ENCODE peak calls at places on chromosomes 4 and X, in four cellular contexts. One of them, this sample, is unnamed.

GRCh38 chr4:184262901-184263300 is 45.2 kb upstream of the ENPP6 start:
- DNase-seq in K562: no peak
- DNase-seq in GM12878: no peak
- DNase-seq in A549: no peak
- DNase-seq in this sample: no peak

GRCh38 chrX:6120329-6120728 is 108.3 kb downstream of the NLGN4X start:
- DNase-seq in GM12878: no peak
- DNase-seq in A549: no peak
- DNase-seq in K562: no peak
- DNase-seq in this sample: no peak

GRCh38 chr4:163587867-163588266 is 93.4 kb downstream of the TMA16 start:
- DNase-seq in K562: no peak
- DNase-seq in GM12878: peak; percentile 73
- DNase-seq in A549: no peak
- DNase-seq in this sample: no peak

GRCh38 chrX:102976290-102976689 is 39.2 kb downstream of the RAB40AL start:
- DNase-seq in K562: no peak
- DNase-seq in GM12878: no peak
- DNase-seq in A549: no peak
- DNase-seq in this sample: peak; percentile 68

GRCh38 chr4:150176559-150176958 is 98.3 kb downstream of the DCLK2 start:
- DNase-seq in A549: no peak
- DNase-seq in GM12878: no peak
- DNase-seq in K562: no peak
- DNase-seq in this sample: no peak

GRCh38 chr4:37002625-37003024 is 241.9 kb upstream of the NWD2 start:
- DNase-seq in GM12878: no peak
- DNase-seq in K562: peak; percentile 10
- DNase-seq in A549: no peak
- DNase-seq in this sample: no peak

GRCh38 chrX:8760021-8760420 is 28.1 kb upstream of the ANOS1 start:
- DNase-seq in GM12878: no peak
- DNase-seq in K562: no peak
- DNase-seq in A549: no peak
- DNase-seq in this sample: no peak

GRCh38 chr4:144318797-144319196 is 178.3 kb upstream of the GYPA start:
- DNase-seq in A549: no peak
- DNase-seq in GM12878: no peak
- DNase-seq in K562: no peak
- DNase-seq in this sample: no peak

GRCh38 chrX:10833299-10834169 is 213.1 kb upstream of the MID1 start:
- DNase-seq in GM12878: no peak
- DNase-seq in K562: no peak
- DNase-seq in A549: no peak
- DNase-seq in this sample: peak; percentile 48

GRCh38 chrX:143058096-143058495 is 32.4 kb downstream of the SPANXN4 start:
- DNase-seq in A549: no peak
- DNase-seq in K562: no peak
- DNase-seq in GM12878: no peak
- DNase-seq in this sample: no peak

GRCh38 chrX:23901805-23902204 is 5.9 kb downstream of the APOO start:
- DNase-seq in K562: peak; percentile 16
- DNase-seq in GM12878: peak; percentile 60
- DNase-seq in A549: peak; percentile 62
- DNase-seq in this sample: peak; percentile 34
- TF ChIP-seq REST in K562: no peak
- TF ChIP-seq REST in GM12878: no peak
- TF ChIP-seq REST in A549: no peak
- TF ChIP-seq REST in this sample: no peak

DNA sequence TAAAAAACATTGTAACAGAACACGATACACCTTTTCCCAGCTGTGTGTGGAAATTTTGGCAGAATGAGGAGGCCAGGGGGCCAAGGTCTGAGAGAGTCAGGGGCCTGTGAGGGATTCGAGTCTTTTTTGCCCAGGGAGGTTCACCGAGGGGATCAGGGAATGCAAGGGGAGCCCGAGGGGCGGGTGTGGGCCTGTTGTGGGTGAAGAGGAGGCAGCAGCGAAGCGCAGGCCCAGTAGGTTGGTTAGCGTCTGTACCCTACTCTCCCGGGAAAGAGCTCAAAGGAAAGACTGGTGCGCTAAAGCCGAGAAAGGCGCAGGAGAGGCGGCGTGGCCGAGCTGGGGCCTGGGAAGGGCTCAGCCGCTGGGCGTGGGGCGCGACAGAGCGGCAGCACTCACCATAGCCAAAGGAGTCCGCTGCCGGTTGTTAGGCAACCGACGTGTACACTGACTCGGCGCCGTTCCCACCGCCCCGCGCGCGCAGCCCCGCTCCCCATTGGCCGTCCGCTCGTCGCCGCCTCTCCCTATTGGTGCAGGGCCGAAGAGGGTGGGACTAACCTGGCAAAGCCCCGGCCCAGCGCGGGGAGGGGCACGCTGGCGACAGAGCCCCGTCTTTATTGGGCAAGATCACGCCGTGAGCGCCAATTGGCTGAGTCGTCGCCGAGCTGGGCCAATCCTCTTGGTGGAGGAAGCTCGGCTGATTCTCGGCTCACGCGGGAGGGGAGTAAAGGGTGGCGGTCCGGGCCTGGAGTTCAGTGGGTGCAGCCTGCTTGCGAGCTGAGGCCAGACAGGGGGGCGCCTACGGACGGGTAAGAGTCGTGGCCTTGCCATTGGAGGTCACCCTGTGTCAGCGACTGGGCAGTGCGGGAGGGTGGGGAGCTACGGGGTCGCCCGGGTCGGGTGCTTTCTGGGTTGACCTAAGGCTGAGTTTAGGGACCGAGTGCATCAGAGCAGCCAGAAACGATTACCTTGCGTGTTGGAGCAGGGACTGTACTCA is at the start of the genes CETN2 and NSDHL:
- DNase-seq in GM12878: peak; percentile 80
- DNase-seq in A549: peak; percentile 97
- DNase-seq in K562: peak; percentile 98
- DNase-seq in this sample: peak; percentile 85
- TF ChIP-seq REST in GM12878: no peak
- TF ChIP-seq REST in A549: peak; percentile 92
- TF ChIP-seq REST in K562: no peak
- TF ChIP-seq REST in this sample: no peak

DNA sequence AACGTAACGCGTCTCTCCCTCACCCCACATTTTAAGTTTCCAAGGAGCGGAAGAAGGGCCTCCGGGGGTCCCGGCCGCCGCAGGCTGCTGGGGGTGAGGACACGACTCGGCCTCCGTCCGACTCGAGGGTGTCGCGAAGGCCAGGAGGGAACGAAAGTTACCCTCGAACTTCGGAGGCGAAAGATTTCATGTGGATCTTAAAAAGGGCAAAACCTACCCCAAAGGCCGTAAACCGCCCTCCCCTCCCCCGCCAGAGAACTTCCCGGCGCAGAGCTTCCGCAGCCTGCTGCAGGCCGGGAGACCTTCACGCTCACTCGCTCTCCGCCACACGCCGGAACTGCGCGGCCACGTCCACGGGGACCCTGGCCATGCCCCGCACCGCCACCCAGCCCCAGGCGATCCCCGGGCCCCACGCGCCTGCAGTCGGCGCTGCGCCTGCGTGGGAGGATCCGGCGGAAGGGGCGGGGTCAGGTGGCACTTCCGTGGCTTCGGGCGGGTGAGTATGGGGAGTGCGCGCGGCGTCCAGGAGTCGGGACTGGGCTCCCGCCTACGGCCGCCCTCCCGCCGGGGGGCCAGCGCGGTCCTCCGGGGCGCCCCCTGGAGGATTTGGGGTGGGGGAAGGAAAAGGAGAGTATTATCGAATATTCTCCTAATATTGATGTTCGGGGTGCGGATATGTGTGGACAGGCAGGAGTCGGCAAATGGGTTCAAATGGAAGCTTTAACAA is at the start of gene MMAA:
- DNase-seq in GM12878: peak; percentile 75
- DNase-seq in A549: peak; percentile 74
- DNase-seq in K562: peak; percentile 94
- DNase-seq in this sample: peak; percentile 82
- TF ChIP-seq REST in GM12878: no peak
- TF ChIP-seq REST in A549: no peak
- TF ChIP-seq REST in K562: no peak
- TF ChIP-seq REST in this sample: peak; percentile 32

DNA sequence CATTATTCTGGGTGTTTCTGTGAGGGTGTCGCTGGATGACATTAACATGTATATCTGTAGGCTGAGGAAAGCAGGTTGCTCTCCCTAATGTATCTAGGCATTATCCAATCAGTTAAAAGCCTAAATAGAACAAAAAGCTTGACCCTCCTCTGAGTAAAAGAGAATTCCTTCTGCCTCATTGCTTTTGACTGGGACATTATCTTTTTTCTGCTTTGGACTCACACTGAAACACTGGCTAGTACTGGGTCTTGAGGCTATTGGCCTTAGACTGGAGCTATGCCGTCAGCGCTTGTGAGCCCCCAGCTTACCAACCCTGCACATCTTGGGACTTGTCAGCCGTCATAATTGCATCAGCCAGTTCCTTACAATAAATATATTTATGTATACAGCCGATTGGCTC is 206.8 kb upstream of the ARHGAP24 start:
- DNase-seq in GM12878: no peak
- DNase-seq in A549: no peak
- DNase-seq in K562: no peak
- DNase-seq in this sample: no peak
- TF ChIP-seq REST in GM12878: no peak
- TF ChIP-seq REST in A549: no peak
- TF ChIP-seq REST in K562: no peak
- TF ChIP-seq REST in this sample: no peak

GRCh38 chr4:1522606-1523005 is 116.4 kb upstream of the NKX1-1 start:
- DNase-seq in GM12878: no peak
- DNase-seq in K562: no peak
- DNase-seq in A549: no peak
- DNase-seq in this sample: no peak
- TF ChIP-seq REST in GM12878: no peak
- TF ChIP-seq REST in K562: no peak
- TF ChIP-seq REST in A549: no peak
- TF ChIP-seq REST in this sample: no peak

DNA sequence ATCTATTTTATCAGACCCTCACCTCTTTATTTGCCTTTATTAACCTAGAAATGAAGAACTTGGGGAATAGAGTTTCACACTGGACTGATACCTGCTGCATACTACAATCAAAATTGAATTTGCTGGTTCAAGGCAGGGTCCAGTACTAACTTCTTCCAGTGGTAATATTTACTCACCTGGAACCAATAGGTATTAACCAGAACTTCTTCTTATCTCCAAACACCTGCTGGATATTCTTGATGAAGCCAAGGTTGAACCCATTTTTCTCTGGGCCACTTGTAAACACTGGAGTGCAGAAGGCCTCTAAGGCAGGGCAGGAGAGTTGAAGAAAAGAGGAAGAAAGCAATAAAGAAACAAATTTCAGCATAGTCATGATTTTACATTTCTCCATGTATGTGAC is 101.1 kb downstream of the ZDHHC15 start:
- DNase-seq in K562: no peak
- DNase-seq in A549: no peak
- DNase-seq in GM12878: no peak
- DNase-seq in this sample: no peak
- TF ChIP-seq REST in K562: no peak
- TF ChIP-seq REST in A549: no peak
- TF ChIP-seq REST in GM12878: no peak
- TF ChIP-seq REST in this sample: no peak

DNA sequence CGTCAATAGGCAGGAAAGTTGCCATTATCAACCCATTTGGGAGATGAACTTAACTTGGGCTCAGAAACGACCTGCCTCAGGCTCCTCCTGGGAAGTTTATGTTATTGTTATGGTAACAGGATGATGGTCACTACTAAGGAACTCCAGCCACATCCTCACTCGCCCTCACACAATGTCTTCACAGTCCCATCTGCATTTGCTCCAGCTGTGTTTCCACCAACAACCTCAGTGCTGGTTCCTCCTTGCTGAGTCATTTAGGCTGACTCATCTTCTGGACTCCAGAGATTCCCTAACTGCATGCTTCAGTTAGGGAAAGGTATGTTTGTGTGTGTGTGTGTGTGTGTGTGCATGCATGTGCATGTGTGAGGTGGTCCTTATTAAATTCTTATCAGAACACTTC is 293.4 kb upstream of the BOD1L1 start:
- DNase-seq in K562: no peak
- DNase-seq in A549: peak; percentile 70
- DNase-seq in GM12878: no peak
- DNase-seq in this sample: no peak
- TF ChIP-seq REST in K562: no peak
- TF ChIP-seq REST in A549: no peak
- TF ChIP-seq REST in GM12878: no peak
- TF ChIP-seq REST in this sample: no peak

GRCh38 chr4:88765729-88766128 is 68.1 kb upstream of the NAP1L5 start:
- DNase-seq in A549: peak; percentile 15
- DNase-seq in GM12878: no peak
- DNase-seq in K562: no peak
- DNase-seq in this sample: no peak
- TF ChIP-seq REST in A549: peak; percentile 65
- TF ChIP-seq REST in GM12878: no peak
- TF ChIP-seq REST in K562: no peak
- TF ChIP-seq REST in this sample: peak; percentile 36